ENCODE peak calls at places on chromosomes 1 and 21, in five cellular contexts. K is WERI-Rb-1, C is mucosa of descending colon, H is foreskin fibroblast, J is cardiac muscle cell. R is an unnamed sample.

GRCh38 chr1:7565099-7565750 is 205.9 kb upstream of the VAMP3 start:
- DNase-seq in H (no peak), K (no peak), C (no peak), J (no peak), R (no peak)

GRCh38 chr1:16048573-16049189 is 5.1 kb downstream of the CLCNKB start:
- DNase-seq in J (peak), K (peak), C (peak), H (peak), R (peak)

GRCh38 chr1:7015022-7015421 is 229.8 kb downstream of the CAMTA1 start:
- DNase-seq in C (no peak), H (no peak), K (no peak), J (no peak), R (no peak)

GRCh38 chr21:34113842-34114241 is 40.5 kb downstream of the MRPS6 start:
- DNase-seq in H (no peak), C (no peak), K (no peak), J (no peak), R (no peak)

GRCh38 chr21:16579538-16579937 is 849.8 kb downstream of the USP25 start:
- DNase-seq in H (peak), K (no peak), J (peak), C (no peak), R (no peak)

GRCh38 chr1:6891781-6892579 is 106.7 kb downstream of the CAMTA1 start:
- DNase-seq in J (peak), C (no peak), K (no peak), H (peak), R (no peak)

GRCh38 chr1:236403905-236404696 is 10.0 kb downstream of the EDARADD start:
- DNase-seq in C (no peak), K (no peak), J (no peak), H (no peak), R (no peak)

GRCh38 chr1:115062542-115063004 is 26.7 kb downstream of the TSPAN2 start:
- DNase-seq in H (no peak), J (peak), K (no peak), C (peak), R (peak)

GRCh38 chr21:14995695-14996490 is 68.9 kb downstream of the NRIP1 start:
- DNase-seq in C (peak), H (no peak), J (peak), K (no peak), R (no peak)

GRCh38 chr1:162724583-162725120 is 65.8 kb upstream of the HSD17B7 start:
- DNase-seq in C (no peak), K (no peak), H (no peak), J (no peak), R (no peak)

GRCh38 chr1:11799099-11799498 is 6.7 kb downstream of the MTHFR start:
- DNase-seq in J (no peak), K (no peak), C (no peak), H (no peak), R (no peak)

GRCh38 chr1:112169517-112169916 is 180.0 kb upstream of the KCND3 start:
- DNase-seq in H (no peak), J (no peak), C (no peak), K (no peak), R (no peak)

GRCh38 chr1:68442822-68443556 is 6.8 kb downstream of the RPE65 start:
- DNase-seq in C (peak), J (peak), H (peak), K (peak), R (no peak)

GRCh38 chr21:21463456-21463855 is 465.2 kb downstream of the NCAM2 start:
- DNase-seq in J (peak), K (no peak), H (no peak), C (no peak), R (no peak)

GRCh38 chr1:84299536-84300260 is 1.8 kb upstream of the SAMD13 start:
- DNase-seq in K (no peak), H (no peak), C (no peak), J (peak), R (no peak)

GRCh38 chr1:15526021-15526489 is 593 bp upstream of the DNAJC16 start:
- DNase-seq in J (no peak), H (no peak), K (no peak), C (peak), R (no peak)

GRCh38 chr1:8889925-8890785 is 11.7 kb upstream of the ENO1 start:
- DNase-seq in K (no peak), H (peak), J (peak), C (peak), R (no peak)

GRCh38 chr1:225422033-225422605 is 5.7 kb downstream of the LBR start:
- DNase-seq in H (no peak), K (no peak), C (no peak), J (no peak), R (no peak)

GRCh38 chr1:64623750-64624445 is 121.0 kb upstream of the RAVER2 start:
- DNase-seq in C (no peak), K (no peak), J (peak), H (no peak), R (no peak)

GRCh38 chr1:78274814-78275213 is 216.0 kb upstream of the PTGFR start:
- DNase-seq in C (no peak), H (no peak), J (peak), K (no peak), R (no peak)

GRCh38 chr21:35578350-35578782 is 482.0 kb downstream of the SETD4 start:
- DNase-seq in K (no peak), J (peak), C (no peak), H (peak), R (no peak)

GRCh38 chr1:180365039-180365438 is 135.0 kb downstream of the LHX4 start:
- DNase-seq in J (no peak), C (no peak), H (no peak), K (peak), R (no peak)

GRCh38 chr1:205313681-205314308 is 7.8 kb downstream of the NUAK2 start:
- DNase-seq in J (peak), H (peak), K (peak), C (no peak), R (peak)

GRCh38 chr1:216815239-216815955 is 92.2 kb upstream of the ESRRG start:
- DNase-seq in K (no peak), C (no peak), H (no peak), J (peak), R (no peak)

GRCh38 chr1:35449334-35450008 is 107.7 kb downstream of the KIAA0319L start:
- DNase-seq in C (no peak), J (peak), H (peak), K (peak), R (no peak)

GRCh38 chr1:37808369-37809319 is 636 bp upstream of the YRDC start:
- DNase-seq in C (peak), J (peak), H (peak), K (peak), R (peak)

GRCh38 chr1:76298399-76298798 is 223.9 kb downstream of the ST6GALNAC3 start:
- DNase-seq in H (no peak), C (no peak), J (no peak), K (no peak), R (no peak)

GRCh38 chr1:966135-966602 is at the start of gene PLEKHN1:
- DNase-seq in K (no peak), J (peak), H (peak), C (peak), R (no peak)

GRCh38 chr1:2427051-2427450 is 14.7 kb upstream of the PEX10 start:
- DNase-seq in C (no peak), J (no peak), H (no peak), K (no peak), R (no peak)

GRCh38 chr1:77378723-77379533 is 97.1 kb downstream of the AK5 start:
- DNase-seq in C (no peak), K (peak), H (no peak), J (peak), R (peak)

GRCh38 chr21:35204850-35205564 is 155.9 kb upstream of the RUNX1 start:
- DNase-seq in C (peak), K (no peak), H (peak), J (peak), R (no peak)

GRCh38 chr1:227317541-227318002 is 720 bp downstream of the CDC42BPA start:
- DNase-seq in J (peak), C (peak), H (peak), K (peak), R (no peak)

GRCh38 chr1:205344010-205344808 is 12.5 kb downstream of the KLHDC8A start:
- DNase-seq in H (no peak), C (peak), K (no peak), J (no peak), R (peak)

GRCh38 chr1:62356257-62356835 is 37.1 kb upstream of the KANK4 start:
- DNase-seq in J (peak), H (peak), C (no peak), K (no peak), R (no peak)

GRCh38 chr1:22041505-22041904 is 11.0 kb upstream of the CDC42 start:
- DNase-seq in C (no peak), J (no peak), H (no peak), K (no peak), R (no peak)

GRCh38 chr1:175169305-175170018 is 23.1 kb downstream of the KIAA0040 start:
- DNase-seq in H (no peak), J (peak), K (no peak), C (peak), R (no peak)

GRCh38 chr21:39915881-39916280 is 48.6 kb downstream of the PCP4 start:
- DNase-seq in C (no peak), K (no peak), H (no peak), J (no peak), R (no peak)

GRCh38 chr1:166086113-166086908 is 80.5 kb downstream of the FAM78B start:
- DNase-seq in J (no peak), K (no peak), H (no peak), C (no peak), R (no peak)

GRCh38 chr1:84776639-84777038 is 86.4 kb upstream of the SSX2IP start:
- DNase-seq in H (no peak), C (no peak), K (no peak), J (no peak), R (no peak)

DNA sequence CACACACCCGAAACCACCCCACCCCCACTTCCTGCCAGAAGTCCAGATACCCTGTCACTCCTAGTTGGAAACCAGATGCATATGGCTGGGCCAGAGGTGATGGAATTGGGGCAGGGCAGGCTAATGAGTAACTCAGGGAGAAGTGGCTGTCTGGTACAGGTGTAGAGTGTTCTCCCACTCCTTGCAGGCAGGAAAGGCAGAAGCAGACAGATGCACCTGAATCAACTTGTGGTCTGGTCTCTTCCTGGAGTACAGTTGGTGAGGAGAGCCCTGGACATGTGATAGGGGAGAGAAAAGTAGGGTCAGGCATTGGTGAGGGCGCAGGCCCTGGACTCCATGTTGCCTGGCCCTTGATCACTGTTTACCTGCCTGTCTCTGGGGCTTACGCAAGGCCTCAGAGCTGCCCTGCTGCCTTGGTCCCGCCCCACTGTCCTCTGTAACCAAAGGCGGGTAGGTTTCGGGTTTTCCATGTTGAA is 2.5 kb downstream of the CGN start:
- DNase-seq in H (no peak), C (peak), J (no peak), K (no peak), R (no peak)
- H3K4me3 ChIP-seq in H (no peak), C (no peak), J (no peak), K (no peak), R (no peak)

GRCh38 chr1:10170362-10170665 is 40.1 kb upstream of the KIF1B start:
- DNase-seq in H (no peak), K (no peak), C (no peak), J (no peak), R (no peak)

GRCh38 chr1:10168912-10169514 is 41.4 kb upstream of the KIF1B start:
- DNase-seq in H (no peak), K (no peak), C (no peak), J (no peak), R (no peak)

GRCh38 chr1:10171995-10172669 is 38.2 kb upstream of the KIF1B start:
- DNase-seq in K (no peak), J (no peak), H (no peak), C (no peak), R (no peak)

GRCh38 chr1:10173582-10173981 is 36.8 kb upstream of the KIF1B start:
- DNase-seq in H (no peak), K (no peak), C (no peak), J (no peak), R (no peak)

DNA sequence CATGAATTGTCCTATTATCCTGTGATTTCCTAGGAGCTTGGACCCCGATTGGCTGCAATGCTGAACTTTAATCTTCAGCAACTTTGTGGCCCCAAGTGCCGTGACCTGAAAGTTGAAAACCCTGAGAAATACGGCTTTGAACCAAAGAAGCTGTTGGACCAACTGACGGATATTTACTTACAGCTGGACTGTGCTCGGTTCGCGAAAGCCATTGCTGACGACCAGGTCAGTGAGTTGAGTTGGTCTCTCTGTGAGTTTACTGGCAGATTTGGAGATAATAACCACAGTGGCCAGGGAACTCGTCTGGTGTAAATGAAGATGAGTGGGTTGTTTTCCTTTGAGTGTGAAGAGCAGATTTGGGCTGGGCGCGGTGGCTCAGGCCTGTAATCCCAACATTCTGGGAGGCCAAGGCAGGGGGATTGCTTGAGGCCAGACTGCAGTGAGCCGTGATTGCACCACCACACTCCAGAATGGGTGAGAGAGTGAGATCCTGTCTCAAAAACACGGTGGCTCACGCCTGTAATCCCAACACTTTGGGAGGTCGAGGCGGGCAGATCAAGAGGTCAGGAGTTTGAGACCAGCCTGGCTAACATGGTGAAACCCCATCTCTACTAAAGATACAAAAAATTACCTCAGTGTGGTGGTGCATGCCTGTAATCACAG is 39.1 kb upstream of the KIF1B start:
- DNase-seq in K (no peak), J (no peak), H (no peak), C (no peak), R (no peak)
- H3K4me3 ChIP-seq in K (no peak), J (no peak), H (no peak), C (no peak), R (no peak)

GRCh38 chr1:40507973-40508372 is 594 bp upstream of the EXO5 start:
- DNase-seq in H (no peak), K (no peak), J (no peak), C (no peak), R (no peak)

DNA sequence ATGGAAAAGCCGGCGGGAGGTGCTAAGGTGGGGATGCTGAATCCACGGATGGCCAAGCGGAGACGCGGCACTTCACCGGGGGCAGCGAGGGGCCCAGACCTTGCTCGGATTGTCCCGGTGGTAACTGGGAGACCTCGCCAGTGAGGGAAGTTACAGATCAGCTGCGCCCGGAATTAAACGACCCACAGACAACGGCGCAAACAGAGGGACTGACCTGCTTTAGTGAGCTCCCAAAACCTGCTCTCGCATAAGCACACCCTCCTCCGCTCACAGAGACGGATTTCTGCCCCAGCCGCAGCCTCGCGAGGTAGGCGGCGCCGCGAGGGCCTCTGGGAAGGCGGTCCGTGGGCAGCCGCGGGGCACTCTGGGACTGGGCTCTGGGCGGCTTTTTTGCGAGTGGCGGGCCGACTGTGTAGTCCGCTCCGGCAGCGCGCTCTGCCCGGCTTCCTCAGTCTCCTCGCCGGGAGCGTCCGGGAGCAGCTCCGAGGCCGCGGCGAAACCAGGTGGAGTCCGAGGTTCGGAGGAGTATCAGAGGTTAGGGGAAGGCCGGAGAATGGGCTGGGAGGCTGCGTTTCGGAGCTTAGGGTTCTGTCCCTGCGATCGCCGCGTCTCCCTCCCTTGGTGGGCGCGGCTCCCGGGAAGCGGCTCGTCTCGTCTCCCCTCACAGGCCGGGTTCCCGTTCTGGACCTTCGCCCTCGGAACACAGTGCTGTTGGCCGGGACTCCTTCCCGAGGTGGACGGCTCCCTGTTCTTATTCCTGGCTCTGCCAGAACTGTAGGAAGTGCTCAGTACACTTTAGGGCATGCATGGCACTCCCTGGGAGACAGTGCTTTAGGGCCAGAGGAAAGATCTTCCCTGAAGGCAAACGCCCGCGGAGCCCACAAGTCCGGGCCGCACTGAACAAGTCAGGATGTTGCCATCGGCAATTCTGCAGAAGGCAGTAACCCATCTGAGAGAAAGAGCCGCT is at the start of gene EXO5:
- DNase-seq in K (peak), J (peak), C (peak), H (peak), R (peak)
- H3K4me3 ChIP-seq in K (peak), J (peak), C (peak), H (peak), R (peak)

GRCh38 chr1:100704473-100704872 is 15.1 kb upstream of the VCAM1 start:
- DNase-seq in J (no peak), K (no peak), C (no peak), H (no peak), R (no peak)
- H3K4me3 ChIP-seq in J (no peak), K (no peak), C (no peak), H (no peak), R (no peak)

GRCh38 chr1:38941527-38942019 is at the start of gene RHBDL2:
- DNase-seq in C (peak), J (peak), K (no peak), H (no peak), R (no peak)
- H3K4me3 ChIP-seq in C (peak), J (no peak), K (no peak), H (peak), R (no peak)

DNA sequence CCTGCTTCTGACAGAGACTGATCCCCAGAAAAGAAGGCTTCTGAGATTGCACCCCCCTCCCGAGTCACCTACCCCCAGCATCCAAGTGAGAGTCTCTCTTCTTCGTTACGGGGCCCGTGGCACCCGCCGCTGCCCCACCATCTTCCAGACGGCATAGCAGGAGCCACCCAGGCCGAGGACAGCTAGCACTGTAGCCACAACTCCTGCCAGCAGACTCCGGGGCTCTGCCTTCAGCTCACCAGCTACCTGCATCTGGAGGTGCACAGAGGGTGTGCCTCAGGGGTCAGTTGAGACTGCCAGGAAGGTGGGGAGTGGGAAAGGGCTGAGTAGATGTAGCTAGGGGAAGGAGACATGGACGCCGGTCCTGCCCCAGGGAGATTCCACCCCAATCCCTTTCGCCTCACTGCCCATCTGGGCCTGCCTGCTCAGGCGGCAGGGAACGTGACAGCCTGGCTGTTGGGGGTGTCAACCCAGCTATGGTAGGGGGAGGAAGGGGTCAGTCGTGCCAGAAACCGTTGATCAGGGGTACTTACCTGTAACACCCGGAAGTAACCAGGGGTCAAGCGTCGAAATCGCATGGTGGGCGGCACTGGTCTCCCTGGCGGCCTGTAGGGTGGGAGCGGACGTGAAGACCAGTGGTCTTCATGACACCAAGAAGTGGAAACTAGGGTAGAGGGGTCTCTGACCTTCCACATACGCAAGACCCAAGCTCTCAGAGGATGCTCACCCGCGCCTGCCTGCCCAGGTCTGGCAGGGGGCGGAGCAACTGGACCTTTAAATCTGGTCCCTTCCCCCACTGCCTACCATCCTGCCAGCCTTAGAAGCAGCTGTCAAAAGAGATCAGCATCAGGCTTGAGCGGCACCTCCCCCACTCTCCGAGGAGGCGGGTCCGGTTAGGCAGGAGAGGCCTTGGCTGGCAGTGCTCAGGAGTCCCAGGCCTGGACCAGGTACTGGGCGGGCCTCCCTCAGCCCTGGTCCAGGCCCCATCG is at the start of gene ZNF593OS:
- DNase-seq in H (no peak), K (peak), J (no peak), C (no peak), R (no peak)
- H3K4me3 ChIP-seq in H (peak), K (no peak), J (no peak), C (no peak), R (peak)